ENCODE peak calls at places on chromosomes 13 and 19, in ten cellular contexts. One of them, this sample, is unnamed. For H3K36me3 and H3K27me3, the result is how much of the 10 kb centered on the place peaks cover.

GRCh38 chr19:8302734-8303133 is 5.4 kb downstream of the CD320 start:
- DNase-seq in aorta: peak
- DNase-seq in neural progenitor cell: no peak
- DNase-seq in Peyer's patch: peak
- DNase-seq in thyroid gland: no peak
- DNase-seq in kidney epithelial cell: no peak
- DNase-seq in fibroblast of lung: no peak
- DNase-seq in endodermal cell: no peak
- DNase-seq in naive thymus-derived CD4-positive, alpha-beta T cell: no peak
- DNase-seq in cardiac muscle cell: no peak
- DNase-seq in this sample: no peak

GRCh38 chr19:43561144-43561970 is 14.0 kb downstream of the XRCC1 start:
- DNase-seq in aorta: no peak
- DNase-seq in neural progenitor cell: no peak
- DNase-seq in Peyer's patch: no peak
- DNase-seq in thyroid gland: no peak
- DNase-seq in kidney epithelial cell: no peak
- DNase-seq in fibroblast of lung: no peak
- DNase-seq in endodermal cell: no peak
- DNase-seq in naive thymus-derived CD4-positive, alpha-beta T cell: no peak
- DNase-seq in cardiac muscle cell: no peak
- DNase-seq in this sample: no peak

GRCh38 chr13:100887729-100888151 is 213.1 kb upstream of the TMTC4 start:
- DNase-seq in aorta: no peak
- DNase-seq in neural progenitor cell: no peak
- DNase-seq in Peyer's patch: no peak
- DNase-seq in thyroid gland: no peak
- DNase-seq in kidney epithelial cell: peak
- DNase-seq in fibroblast of lung: peak
- DNase-seq in endodermal cell: peak
- DNase-seq in naive thymus-derived CD4-positive, alpha-beta T cell: no peak
- DNase-seq in cardiac muscle cell: peak
- DNase-seq in this sample: no peak

GRCh38 chr19:39167461-39168257 is 29.1 kb upstream of the NCCRP1 start:
- DNase-seq in aorta: no peak
- DNase-seq in neural progenitor cell: no peak
- DNase-seq in Peyer's patch: no peak
- DNase-seq in thyroid gland: peak
- DNase-seq in kidney epithelial cell: no peak
- DNase-seq in fibroblast of lung: no peak
- DNase-seq in endodermal cell: peak
- DNase-seq in naive thymus-derived CD4-positive, alpha-beta T cell: no peak
- DNase-seq in cardiac muscle cell: no peak
- DNase-seq in this sample: peak

GRCh38 chr13:40445557-40445990 is 220.9 kb downstream of the FOXO1 start:
- DNase-seq in aorta: peak
- DNase-seq in neural progenitor cell: no peak
- DNase-seq in Peyer's patch: peak
- DNase-seq in thyroid gland: peak
- DNase-seq in kidney epithelial cell: peak
- DNase-seq in fibroblast of lung: no peak
- DNase-seq in endodermal cell: no peak
- DNase-seq in naive thymus-derived CD4-positive, alpha-beta T cell: no peak
- DNase-seq in cardiac muscle cell: peak
- DNase-seq in this sample: no peak

GRCh38 chr13:73521970-73522549 is 463.3 kb downstream of the KLF5 start:
- DNase-seq in aorta: no peak
- DNase-seq in neural progenitor cell: no peak
- DNase-seq in Peyer's patch: no peak
- DNase-seq in thyroid gland: no peak
- DNase-seq in kidney epithelial cell: no peak
- DNase-seq in fibroblast of lung: no peak
- DNase-seq in endodermal cell: no peak
- DNase-seq in naive thymus-derived CD4-positive, alpha-beta T cell: no peak
- DNase-seq in cardiac muscle cell: no peak
- DNase-seq in this sample: no peak

GRCh38 chr13:71729441-71729840 is 137.6 kb downstream of the DACH1 start:
- DNase-seq in aorta: no peak
- DNase-seq in neural progenitor cell: no peak
- DNase-seq in Peyer's patch: no peak
- DNase-seq in thyroid gland: no peak
- DNase-seq in kidney epithelial cell: no peak
- DNase-seq in fibroblast of lung: no peak
- DNase-seq in endodermal cell: no peak
- DNase-seq in naive thymus-derived CD4-positive, alpha-beta T cell: no peak
- DNase-seq in cardiac muscle cell: no peak
- DNase-seq in this sample: no peak

GRCh38 chr19:11138659-11139526 is 16.7 kb downstream of the SPC24 start:
- DNase-seq in aorta: peak
- DNase-seq in neural progenitor cell: peak
- DNase-seq in Peyer's patch: peak
- DNase-seq in thyroid gland: peak
- DNase-seq in kidney epithelial cell: peak
- DNase-seq in fibroblast of lung: peak
- DNase-seq in endodermal cell: peak
- DNase-seq in naive thymus-derived CD4-positive, alpha-beta T cell: no peak
- DNase-seq in cardiac muscle cell: peak
- DNase-seq in this sample: peak

GRCh38 chr19:23706657-23707056 is 19.6 kb upstream of the ZNF675 start:
- DNase-seq in aorta: no peak
- DNase-seq in neural progenitor cell: no peak
- DNase-seq in Peyer's patch: no peak
- DNase-seq in thyroid gland: no peak
- DNase-seq in kidney epithelial cell: no peak
- DNase-seq in fibroblast of lung: no peak
- DNase-seq in endodermal cell: no peak
- DNase-seq in naive thymus-derived CD4-positive, alpha-beta T cell: no peak
- DNase-seq in cardiac muscle cell: no peak
- DNase-seq in this sample: no peak
- H3K4me3 ChIP-seq in aorta: no peak
- H3K4me3 ChIP-seq in neural progenitor cell: no peak
- H3K4me3 ChIP-seq in Peyer's patch: no peak
- H3K4me3 ChIP-seq in thyroid gland: no peak
- H3K4me3 ChIP-seq in kidney epithelial cell: no peak
- H3K4me3 ChIP-seq in fibroblast of lung: no peak
- H3K4me3 ChIP-seq in endodermal cell: no peak
- H3K4me3 ChIP-seq in naive thymus-derived CD4-positive, alpha-beta T cell: no peak
- H3K4me3 ChIP-seq in cardiac muscle cell: no peak
- H3K4me3 ChIP-seq in this sample: no peak

GRCh38 chr19:9848060-9848459 is 12.9 kb downstream of the PIN1 start:
- DNase-seq in aorta: no peak
- DNase-seq in neural progenitor cell: peak
- DNase-seq in Peyer's patch: no peak
- DNase-seq in thyroid gland: no peak
- DNase-seq in kidney epithelial cell: no peak
- DNase-seq in fibroblast of lung: no peak
- DNase-seq in endodermal cell: peak
- DNase-seq in naive thymus-derived CD4-positive, alpha-beta T cell: peak
- DNase-seq in cardiac muscle cell: no peak
- DNase-seq in this sample: peak

GRCh38 chr19:9847087-9847671 is 12.1 kb downstream of the PIN1 start:
- DNase-seq in aorta: peak
- DNase-seq in neural progenitor cell: peak
- DNase-seq in Peyer's patch: no peak
- DNase-seq in thyroid gland: no peak
- DNase-seq in kidney epithelial cell: peak
- DNase-seq in fibroblast of lung: peak
- DNase-seq in endodermal cell: peak
- DNase-seq in naive thymus-derived CD4-positive, alpha-beta T cell: no peak
- DNase-seq in cardiac muscle cell: peak
- DNase-seq in this sample: peak

GRCh38 chr19:9849786-9850185 is 14.7 kb downstream of the PIN1 start:
- DNase-seq in aorta: no peak
- DNase-seq in neural progenitor cell: no peak
- DNase-seq in Peyer's patch: no peak
- DNase-seq in thyroid gland: no peak
- DNase-seq in kidney epithelial cell: no peak
- DNase-seq in fibroblast of lung: no peak
- DNase-seq in endodermal cell: no peak
- DNase-seq in naive thymus-derived CD4-positive, alpha-beta T cell: no peak
- DNase-seq in cardiac muscle cell: no peak
- DNase-seq in this sample: no peak

GRCh38 chr19:9850235-9850959 is 15.3 kb downstream of the PIN1 start:
- DNase-seq in aorta: no peak
- DNase-seq in neural progenitor cell: no peak
- DNase-seq in Peyer's patch: no peak
- DNase-seq in thyroid gland: no peak
- DNase-seq in kidney epithelial cell: no peak
- DNase-seq in fibroblast of lung: no peak
- DNase-seq in endodermal cell: no peak
- DNase-seq in naive thymus-derived CD4-positive, alpha-beta T cell: no peak
- DNase-seq in cardiac muscle cell: no peak
- DNase-seq in this sample: peak

DNA sequence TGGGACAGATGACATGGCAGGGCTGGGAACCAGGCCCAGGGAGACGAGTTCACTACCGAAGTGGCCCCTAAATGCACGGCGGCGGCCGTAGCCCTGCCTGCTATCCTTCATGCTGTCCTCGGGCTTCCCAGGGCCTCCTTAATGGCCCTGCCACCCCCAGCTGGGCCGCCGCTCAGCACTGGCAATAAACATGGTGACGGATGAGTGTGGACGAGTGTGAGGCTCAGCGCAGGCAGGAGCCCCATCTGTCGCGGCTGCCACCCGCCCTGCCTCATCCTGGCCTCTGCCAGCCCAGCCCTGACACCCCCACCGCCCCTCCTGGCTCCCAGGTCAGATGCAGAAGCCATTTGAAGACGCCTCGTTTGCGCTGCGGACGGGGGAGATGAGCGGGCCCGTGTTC is 13.6 kb downstream of the PIN1 start:
- DNase-seq in aorta: no peak
- DNase-seq in neural progenitor cell: no peak
- DNase-seq in Peyer's patch: no peak
- DNase-seq in thyroid gland: no peak
- DNase-seq in kidney epithelial cell: no peak
- DNase-seq in fibroblast of lung: no peak
- DNase-seq in endodermal cell: no peak
- DNase-seq in naive thymus-derived CD4-positive, alpha-beta T cell: no peak
- DNase-seq in cardiac muscle cell: no peak
- DNase-seq in this sample: no peak
- H3K36me3 ChIP-seq in aorta: under half
- H3K36me3 ChIP-seq in neural progenitor cell: under half
- H3K36me3 ChIP-seq in Peyer's patch: under half
- H3K36me3 ChIP-seq in thyroid gland: under half
- H3K36me3 ChIP-seq in kidney epithelial cell: under half
- H3K36me3 ChIP-seq in fibroblast of lung: under half
- H3K36me3 ChIP-seq in endodermal cell: under half
- H3K36me3 ChIP-seq in naive thymus-derived CD4-positive, alpha-beta T cell: under half
- H3K36me3 ChIP-seq in cardiac muscle cell: under half
- H3K36me3 ChIP-seq in this sample: under half

GRCh38 chr19:45972944-45973525 is 630 bp downstream of the NOVA2 start:
- DNase-seq in aorta: no peak
- DNase-seq in neural progenitor cell: peak
- DNase-seq in Peyer's patch: no peak
- DNase-seq in thyroid gland: no peak
- DNase-seq in kidney epithelial cell: no peak
- DNase-seq in fibroblast of lung: no peak
- DNase-seq in endodermal cell: no peak
- DNase-seq in naive thymus-derived CD4-positive, alpha-beta T cell: no peak
- DNase-seq in cardiac muscle cell: no peak
- DNase-seq in this sample: peak

GRCh38 chr19:45969676-45970075 is 4.0 kb downstream of the NOVA2 start:
- DNase-seq in aorta: no peak
- DNase-seq in neural progenitor cell: no peak
- DNase-seq in Peyer's patch: no peak
- DNase-seq in thyroid gland: no peak
- DNase-seq in kidney epithelial cell: no peak
- DNase-seq in fibroblast of lung: no peak
- DNase-seq in endodermal cell: no peak
- DNase-seq in naive thymus-derived CD4-positive, alpha-beta T cell: no peak
- DNase-seq in cardiac muscle cell: no peak
- DNase-seq in this sample: no peak

GRCh38 chr19:45972081-45972943 is 1.4 kb downstream of the NOVA2 start:
- DNase-seq in aorta: no peak
- DNase-seq in neural progenitor cell: no peak
- DNase-seq in Peyer's patch: no peak
- DNase-seq in thyroid gland: peak
- DNase-seq in kidney epithelial cell: no peak
- DNase-seq in fibroblast of lung: no peak
- DNase-seq in endodermal cell: peak
- DNase-seq in naive thymus-derived CD4-positive, alpha-beta T cell: peak
- DNase-seq in cardiac muscle cell: no peak
- DNase-seq in this sample: no peak

GRCh38 chr19:45973564-45974338 is at the start of gene NOVA2:
- DNase-seq in aorta: peak
- DNase-seq in neural progenitor cell: peak
- DNase-seq in Peyer's patch: no peak
- DNase-seq in thyroid gland: peak
- DNase-seq in kidney epithelial cell: no peak
- DNase-seq in fibroblast of lung: peak
- DNase-seq in endodermal cell: peak
- DNase-seq in naive thymus-derived CD4-positive, alpha-beta T cell: peak
- DNase-seq in cardiac muscle cell: peak
- DNase-seq in this sample: peak

DNA sequence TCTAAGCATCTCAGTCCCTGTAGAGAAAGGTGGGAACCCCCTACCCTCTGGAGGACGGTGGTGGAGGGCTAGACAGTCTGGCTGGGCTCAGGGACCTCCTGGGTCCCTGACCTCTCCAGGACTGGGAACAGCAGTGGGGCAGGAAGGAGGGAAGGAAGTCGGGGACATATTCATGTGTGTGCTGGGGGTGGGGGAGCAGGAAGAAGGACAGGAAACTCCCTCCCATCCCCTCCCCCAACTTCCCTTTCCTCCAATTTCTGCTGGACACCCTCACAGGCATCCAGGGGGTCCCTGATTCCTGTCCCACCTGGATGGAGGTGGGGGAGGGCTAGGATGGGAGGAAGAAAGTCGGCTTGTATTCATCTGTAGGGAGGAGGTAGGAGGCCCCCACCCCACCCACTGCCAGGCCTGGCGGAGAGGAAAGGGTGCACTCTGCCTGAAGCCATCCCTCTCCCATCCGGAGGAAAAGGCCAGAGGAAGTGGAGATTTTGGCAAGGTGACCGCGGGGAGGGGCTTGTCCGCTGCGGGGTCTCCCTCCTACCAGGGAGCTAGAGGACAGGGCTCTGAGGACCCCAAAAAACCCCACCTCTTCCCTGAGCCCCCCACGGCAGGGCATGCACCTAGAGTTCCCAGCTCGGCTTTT is 2.3 kb downstream of the NOVA2 start:
- DNase-seq in aorta: no peak
- DNase-seq in neural progenitor cell: no peak
- DNase-seq in Peyer's patch: no peak
- DNase-seq in thyroid gland: no peak
- DNase-seq in kidney epithelial cell: no peak
- DNase-seq in fibroblast of lung: no peak
- DNase-seq in endodermal cell: no peak
- DNase-seq in naive thymus-derived CD4-positive, alpha-beta T cell: no peak
- DNase-seq in cardiac muscle cell: no peak
- DNase-seq in this sample: no peak
- H3K27me3 ChIP-seq in aorta: under half
- H3K27me3 ChIP-seq in neural progenitor cell: under half
- H3K27me3 ChIP-seq in Peyer's patch: under half
- H3K27me3 ChIP-seq in thyroid gland: under half
- H3K27me3 ChIP-seq in kidney epithelial cell: half or more
- H3K27me3 ChIP-seq in fibroblast of lung: under half
- H3K27me3 ChIP-seq in endodermal cell: half or more
- H3K27me3 ChIP-seq in naive thymus-derived CD4-positive, alpha-beta T cell: under half
- H3K27me3 ChIP-seq in cardiac muscle cell: half or more
- H3K27me3 ChIP-seq in this sample: under half

GRCh38 chr19:58145849-58146248 is 4.7 kb downstream of the ZNF329 start:
- DNase-seq in aorta: no peak
- DNase-seq in neural progenitor cell: no peak
- DNase-seq in Peyer's patch: no peak
- DNase-seq in thyroid gland: no peak
- DNase-seq in kidney epithelial cell: no peak
- DNase-seq in fibroblast of lung: no peak
- DNase-seq in endodermal cell: no peak
- DNase-seq in naive thymus-derived CD4-positive, alpha-beta T cell: no peak
- DNase-seq in cardiac muscle cell: no peak
- DNase-seq in this sample: no peak

GRCh38 chr19:58153386-58153785 is 2.8 kb upstream of the ZNF329 start:
- DNase-seq in aorta: no peak
- DNase-seq in neural progenitor cell: no peak
- DNase-seq in Peyer's patch: no peak
- DNase-seq in thyroid gland: no peak
- DNase-seq in kidney epithelial cell: no peak
- DNase-seq in fibroblast of lung: no peak
- DNase-seq in endodermal cell: no peak
- DNase-seq in naive thymus-derived CD4-positive, alpha-beta T cell: no peak
- DNase-seq in cardiac muscle cell: no peak
- DNase-seq in this sample: no peak

GRCh38 chr19:58154287-58154678 is 3.7 kb upstream of the ZNF329 start:
- DNase-seq in aorta: peak
- DNase-seq in neural progenitor cell: peak
- DNase-seq in Peyer's patch: no peak
- DNase-seq in thyroid gland: peak
- DNase-seq in kidney epithelial cell: no peak
- DNase-seq in fibroblast of lung: peak
- DNase-seq in endodermal cell: no peak
- DNase-seq in naive thymus-derived CD4-positive, alpha-beta T cell: no peak
- DNase-seq in cardiac muscle cell: peak
- DNase-seq in this sample: no peak

GRCh38 chr19:58154679-58155648 is 4.4 kb upstream of the ZNF329 start:
- DNase-seq in aorta: peak
- DNase-seq in neural progenitor cell: peak
- DNase-seq in Peyer's patch: peak
- DNase-seq in thyroid gland: peak
- DNase-seq in kidney epithelial cell: peak
- DNase-seq in fibroblast of lung: peak
- DNase-seq in endodermal cell: peak
- DNase-seq in naive thymus-derived CD4-positive, alpha-beta T cell: peak
- DNase-seq in cardiac muscle cell: peak
- DNase-seq in this sample: peak

GRCh38 chr19:58150328-58150921 is at the start of gene ZNF329:
- DNase-seq in aorta: peak
- DNase-seq in neural progenitor cell: peak
- DNase-seq in Peyer's patch: peak
- DNase-seq in thyroid gland: peak
- DNase-seq in kidney epithelial cell: peak
- DNase-seq in fibroblast of lung: peak
- DNase-seq in endodermal cell: peak
- DNase-seq in naive thymus-derived CD4-positive, alpha-beta T cell: peak
- DNase-seq in cardiac muscle cell: peak
- DNase-seq in this sample: peak
- H3K4me3 ChIP-seq in aorta: peak
- H3K4me3 ChIP-seq in neural progenitor cell: peak
- H3K4me3 ChIP-seq in Peyer's patch: peak
- H3K4me3 ChIP-seq in thyroid gland: peak
- H3K4me3 ChIP-seq in kidney epithelial cell: peak
- H3K4me3 ChIP-seq in fibroblast of lung: peak
- H3K4me3 ChIP-seq in endodermal cell: peak
- H3K4me3 ChIP-seq in naive thymus-derived CD4-positive, alpha-beta T cell: peak
- H3K4me3 ChIP-seq in cardiac muscle cell: peak
- H3K4me3 ChIP-seq in this sample: peak